ENCODE peak calls at places on chromosomes 16 and 17, in four cellular contexts. S is OCI-M1, Z is GM13976, U is body of pancreas. Y is an unnamed sample.

GRCh38 chr17:1779571-1780074 is 17.8 kb downstream of the SERPINF1 start:
- DNase-seq in Z (no peak), S (no peak), U (peak), Y (no peak)

GRCh38 chr16:14015948-14016347 is 55.2 kb upstream of the MRTFB start:
- DNase-seq in S (no peak), U (peak), Z (no peak), Y (no peak)

GRCh38 chr16:89422905-89423630 is 67.3 kb downstream of the ANKRD11 start:
- DNase-seq in S (peak), Z (peak), U (no peak), Y (peak)

GRCh38 chr17:50890675-50891516 is 24.7 kb upstream of the TOB1 start:
- DNase-seq in U (peak), S (no peak), Z (peak), Y (no peak)

GRCh38 chr16:15049581-15050180 is 6.2 kb downstream of the NTAN1 start:
- DNase-seq in U (no peak), Z (no peak), S (no peak), Y (no peak)

GRCh38 chr17:29136998-29137730 is 43.0 kb downstream of the MYO18A start:
- DNase-seq in Z (no peak), U (no peak), S (no peak), Y (no peak)

GRCh38 chr17:67253379-67253778 is 8.4 kb upstream of the HELZ start:
- DNase-seq in Z (no peak), S (no peak), U (no peak), Y (no peak)

GRCh38 chr17:9291912-9292562 is 270.7 kb downstream of the NTN1 start:
- DNase-seq in Z (peak), U (peak), S (peak), Y (no peak)

GRCh38 chr17:10127819-10128375 is 70.5 kb downstream of the GAS7 start:
- DNase-seq in S (no peak), U (peak), Z (no peak), Y (no peak)

GRCh38 chr17:19448341-19449268 is 37.6 kb downstream of the RNF112 start:
- DNase-seq in S (no peak), U (peak), Z (no peak), Y (no peak)

GRCh38 chr16:19073344-19073743 is 5.9 kb downstream of the COQ7 start:
- DNase-seq in U (no peak), Z (no peak), S (no peak), Y (no peak)

GRCh38 chr17:72725432-72726068 is 366.9 kb downstream of the SLC39A11 start:
- DNase-seq in S (peak), Z (peak), U (peak), Y (no peak)